ENCODE peak calls at places on chromosomes 3 and 15, in six cellular contexts. L is AG08395; F is T-cell; D is iPS DF 6.9; I is mucosa of gallbladder; A is naive thymus-derived CD8-positive, alpha-beta T cell. E is an unnamed sample.

GRCh38 chr3:154280161-154280560 is 44.1 kb downstream of the DHX36 start:
- DNase-seq in L (no peak), F (no peak), D (no peak), I (no peak), A (no peak), E (no peak)

GRCh38 chr3:128482857-128483656 is 9.9 kb downstream of the GATA2 start:
- DNase-seq in L (peak; percentile 77), D (no peak), A (no peak), F (no peak), I (no peak), E (no peak)

GRCh38 chr15:69876030-69876429 is 221.7 kb downstream of the TLE3 start:
- DNase-seq in F (no peak), L (no peak), D (no peak), A (no peak), I (no peak), E (no peak)

GRCh38 chr15:50182233-50183013 is 427 bp downstream of the SLC27A2 start:
- DNase-seq in D (no peak), F (peak; percentile 26), A (no peak), I (no peak), L (peak; percentile 37), E (peak; percentile 34)

GRCh38 chr15:25596644-25597562 is 158.1 kb upstream of the UBE3A start:
- DNase-seq in D (no peak), I (no peak), F (no peak), L (peak; percentile 55), A (no peak), E (no peak)

GRCh38 chr3:193883551-193883950 is 252.4 kb upstream of the HES1 start:
- DNase-seq in A (no peak), L (no peak), F (no peak), D (no peak), I (no peak), E (no peak)

GRCh38 chr3:37137516-37137915 is 36.9 kb downstream of the LRRFIP2 start:
- DNase-seq in L (no peak), A (no peak), I (no peak), D (no peak), F (no peak), E (no peak)

GRCh38 chr15:41048397-41048796 is 67.7 kb downstream of the INO80 start:
- DNase-seq in L (no peak), A (no peak), I (no peak), D (no peak), F (no peak), E (no peak)

GRCh38 chr15:63006032-63006878 is 36.3 kb upstream of the TPM1 start:
- DNase-seq in D (no peak), L (no peak), A (no peak), I (peak; percentile 36), F (no peak), E (no peak)

GRCh38 chr3:31077826-31078225 is 183.4 kb upstream of the GADL1 start:
- DNase-seq in L (no peak), I (no peak), D (no peak), A (no peak), F (no peak), E (no peak)

GRCh38 chr3:169149349-169149890 is 514.1 kb downstream of the MECOM start:
- DNase-seq in D (peak; percentile 66), L (peak; percentile 75), I (peak; percentile 83), A (peak; percentile 47), F (peak; percentile 51), E (peak; percentile 89)

GRCh38 chr15:87632364-87632763 is 624.2 kb downstream of the NTRK3 start:
- DNase-seq in A (no peak), I (no peak), D (no peak), F (no peak), L (no peak), E (no peak)

GRCh38 chr15:35448294-35448693 is 97.7 kb downstream of the DPH6 start:
- DNase-seq in L (no peak), A (no peak), I (no peak), F (no peak), D (no peak), E (no peak)

GRCh38 chr3:117393119-117393518 is 683.5 kb downstream of the TUSC7 start:
- DNase-seq in L (no peak), F (no peak), D (no peak), A (no peak), I (no peak), E (no peak)

GRCh38 chr3:186643493-186643892 is 3.3 kb downstream of the FETUB start:
- DNase-seq in F (no peak), D (no peak), A (no peak), I (no peak), L (no peak), E (no peak)

GRCh38 chr3:179653777-179654117 is 907 bp downstream of the USP13 start:
- DNase-seq in F (no peak), D (no peak), A (no peak), I (no peak), L (no peak), E (peak; percentile 28)

GRCh38 chr15:81120069-81120468 is 14.0 kb upstream of the CFAP161 start:
- DNase-seq in I (no peak), D (no peak), L (no peak), A (no peak), F (no peak), E (no peak)

GRCh38 chr3:152046280-152046679 is 172.8 kb downstream of the SUCNR1 start:
- DNase-seq in F (no peak), A (no peak), L (no peak), I (no peak), D (no peak), E (no peak)

E was measured in thyroid gland.